ENCODE peak calls at places on chromosomes 16 and 17, in five cellular contexts. K is aorta, O is H54, L is GF-D8, Y is mesothelial cell of epicardium. X is an unnamed sample.

GRCh38 chr16:15907863-15908478 is 19.6 kb upstream of the CEP20 start:
- DNase-seq in K (peak; percentile 25), O (peak; percentile 68), L (no peak), Y (no peak), X (no peak)

GRCh38 chr17:83194761-83195329 is 115.4 kb downstream of the METRNL start:
- DNase-seq in K (peak; percentile 84), O (peak; percentile 75), L (no peak), Y (no peak), X (peak; percentile 64)

GRCh38 chr17:48262982-48263586 is 155.5 kb downstream of the SNX11 start:
- DNase-seq in K (no peak), O (no peak), L (no peak), Y (no peak), X (no peak)

GRCh38 chr16:26787924-26788323 is 278.8 kb upstream of the C16orf82 start:
- DNase-seq in K (no peak), O (no peak), L (no peak), Y (no peak), X (no peak)

GRCh38 chr17:43695968-43696865 is 34.5 kb upstream of the MEOX1 start:
- DNase-seq in K (peak; percentile 86), O (no peak), L (no peak), Y (no peak), X (no peak)

GRCh38 chr16:68762996-68763756 is 26.1 kb downstream of the CDH1 start:
- DNase-seq in K (no peak), O (no peak), L (no peak), Y (no peak), X (no peak)

GRCh38 chr17:1460233-1460632 is 4.2 kb upstream of the CRK start:
- DNase-seq in K (peak; percentile 94), O (peak; percentile 75), L (no peak), Y (no peak), X (peak; percentile 90)

GRCh38 chr17:1083451-1084187 is 86.7 kb downstream of the TIMM22 start:
- DNase-seq in K (no peak), O (no peak), L (no peak), Y (no peak), X (no peak)

GRCh38 chr16:75486014-75486404 is 9.2 kb downstream of the CHST6 start:
- DNase-seq in K (no peak), O (no peak), L (no peak), Y (no peak), X (no peak)

GRCh38 chr16:72051818-72052217 is 2.5 kb upstream of the HP start:
- DNase-seq in K (no peak), O (no peak), L (peak; percentile 78), Y (no peak), X (no peak)

GRCh38 chr16:17275076-17275732 is 195.6 kb downstream of the XYLT1 start:
- DNase-seq in K (no peak), O (no peak), L (no peak), Y (no peak), X (no peak)

GRCh38 chr17:78997231-78997741 is 12.3 kb downstream of the CANT1 start:
- DNase-seq in K (peak; percentile 76), O (no peak), L (no peak), Y (no peak), X (no peak)

GRCh38 chr17:45574376-45574775 is 83.9 kb upstream of the PLEKHM1 start:
- DNase-seq in K (no peak), O (no peak), L (no peak), Y (no peak), X (no peak)

GRCh38 chr17:29180788-29181160 is 576 bp upstream of the MYO18A start:
- DNase-seq in K (no peak), O (no peak), L (no peak), Y (no peak), X (no peak)

GRCh38 chr17:65099941-65100315 is 37.2 kb upstream of the RGS9 start:
- DNase-seq in K (peak; percentile 82), O (peak; percentile 65), L (no peak), Y (no peak), X (peak; percentile 70)

GRCh38 chr17:21251611-21252010 is 1.6 kb downstream of the NATD1 start:
- DNase-seq in K (no peak), O (no peak), L (no peak), Y (no peak), X (no peak)

GRCh38 chr17:69997332-69997731 is 77.7 kb upstream of the KCNJ16 start:
- DNase-seq in K (no peak), O (peak; percentile 16), L (no peak), Y (no peak), X (no peak)

GRCh38 chr17:3913531-3914318 is 2.5 kb downstream of the P2RX1 start:
- DNase-seq in K (peak; percentile 95), O (peak; percentile 95), L (peak; percentile 22), Y (peak; percentile 62), X (peak; percentile 89)

GRCh38 chr16:68059804-68060203 is 25.4 kb upstream of the NFATC3 start:
- DNase-seq in K (no peak), O (no peak), L (no peak), Y (no peak), X (no peak)

GRCh38 chr16:74107795-74108610 is 188.6 kb upstream of the PSMD7 start:
- DNase-seq in K (no peak), O (peak; percentile 7), L (no peak), Y (no peak), X (no peak)

GRCh38 chr17:80941743-80942211 is 49.9 kb upstream of the CHMP6 start:
- DNase-seq in K (peak; percentile 68), O (no peak), L (no peak), Y (no peak), X (peak; percentile 64)

GRCh38 chr16:69166221-69166833 is 20.6 kb upstream of the SNTB2 start:
- DNase-seq in K (no peak), O (no peak), L (no peak), Y (no peak), X (no peak)

GRCh38 chr17:61463068-61463980 is 11.1 kb downstream of the TBX4 start:
- DNase-seq in K (peak; percentile 68), O (no peak), L (no peak), Y (no peak), X (peak; percentile 65)

GRCh38 chr17:38751144-38751802 is 1.3 kb upstream of the PSMB3 start:
- DNase-seq in K (no peak), O (no peak), L (no peak), Y (no peak), X (no peak)

GRCh38 chr16:50396770-50397525 is 28.2 kb upstream of the BRD7 start:
- DNase-seq in K (no peak), O (peak; percentile 71), L (no peak), Y (no peak), X (no peak)

GRCh38 chr16:85296859-85297698 is 184.8 kb upstream of the CIBAR2 start:
- DNase-seq in K (peak; percentile 84), O (peak; percentile 82), L (no peak), Y (no peak), X (peak; percentile 80)

GRCh38 chr16:50547340-50547865 is 793 bp upstream of the NKD1 start:
- DNase-seq in K (peak; percentile 87), O (no peak), L (peak; percentile 2), Y (no peak), X (no peak)

GRCh38 chr16:5865231-5865630 is 767.6 kb upstream of the EEF2KMT start:
- DNase-seq in K (no peak), O (no peak), L (no peak), Y (no peak), X (no peak)

GRCh38 chr17:38604479-38605229 is 1.1 kb downstream of the SRCIN1 start:
- DNase-seq in K (no peak), O (no peak), L (no peak), Y (no peak), X (no peak)

GRCh38 chr17:59756236-59756818 is 48.9 kb downstream of the VMP1 start:
- DNase-seq in K (no peak), O (no peak), L (no peak), Y (no peak), X (no peak)

GRCh38 chr17:2214887-2215615 is 88.5 kb downstream of the SMG6 start:
- DNase-seq in K (peak; percentile 91), O (no peak), L (no peak), Y (no peak), X (no peak)

GRCh38 chr16:87924937-87925670 is 11.2 kb downstream of the CA5A start:
- DNase-seq in K (no peak), O (no peak), L (no peak), Y (no peak), X (no peak)

GRCh38 chr16:80122155-80122554 is 418.6 kb upstream of the DYNLRB2 start:
- DNase-seq in K (no peak), O (no peak), L (no peak), Y (no peak), X (no peak)

GRCh38 chr17:55660171-55660886 is 62.3 kb downstream of the TMEM100 start:
- DNase-seq in K (no peak), O (no peak), L (no peak), Y (no peak), X (no peak)

X was measured in upper lobe of right lung.